ENCODE peak calls at places on chromosome 7, in five cellular contexts. A is posterior cingulate gyrus, M is H9, J is heart right ventricle, Q is suprapubic skin. D is an unnamed sample.

GRCh38 chr7:143321734-143322133 is 5.8 kb downstream of the CLCN1 start:
- DNase-seq in A (peak), Q (no peak), M (no peak), J (no peak), D (peak)

GRCh38 chr7:142796501-142797341 is 26.0 kb downstream of the PRSS2 start:
- DNase-seq in Q (no peak), A (no peak), J (no peak), M (peak), D (no peak)

GRCh38 chr7:151744656-151745055 is 132.3 kb downstream of the PRKAG2 start:
- DNase-seq in A (peak), M (no peak), J (no peak), Q (no peak), D (no peak)

GRCh38 chr7:129258649-129259389 is 34.0 kb downstream of the AHCYL2 start:
- DNase-seq in J (no peak), Q (no peak), M (peak), A (no peak), D (peak)

GRCh38 chr7:106425017-106425719 is 140.4 kb upstream of the NAMPT start:
- DNase-seq in A (no peak), Q (peak), M (no peak), J (peak), D (peak)

GRCh38 chr7:68321776-68322496 is 1276.3 kb upstream of the AUTS2 start:
- DNase-seq in M (no peak), Q (no peak), J (peak), A (no peak), D (peak)

GRCh38 chr7:48280100-48280499 is 108.8 kb downstream of the ABCA13 start:
- DNase-seq in M (no peak), J (no peak), A (no peak), Q (no peak), D (peak)

GRCh38 chr7:159128767-159129166 is 15.9 kb downstream of the VIPR2 start:
- DNase-seq in Q (peak), A (peak), J (no peak), M (peak), D (no peak)

GRCh38 chr7:155685070-155685790 is 40.8 kb downstream of the RBM33 start:
- DNase-seq in Q (no peak), M (no peak), J (no peak), A (no peak), D (no peak)

GRCh38 chr7:29639887-29640600 is 76.4 kb downstream of the PRR15 start:
- DNase-seq in J (no peak), Q (no peak), A (no peak), M (no peak), D (no peak)

GRCh38 chr7:100584677-100585510 is 1.0 kb downstream of the LRCH4 start:
- DNase-seq in A (no peak), M (peak), Q (no peak), J (peak), D (peak)

GRCh38 chr7:12623885-12624498 is 53.5 kb downstream of the SCIN start:
- DNase-seq in Q (no peak), A (no peak), M (no peak), J (no peak), D (peak)

GRCh38 chr7:17371656-17372524 is 73.4 kb downstream of the AHR start:
- DNase-seq in A (no peak), Q (no peak), J (no peak), M (no peak), D (peak)